ENCODE peak calls at places on chromosome 19, in ten cellular contexts. A is Calu3; H is hepatic stellate cell; J is AG08396; S is GM04503; P is stimulated activated naive CD8-positive, alpha-beta T cell treated with anti-CD3 and anti-CD28 coated beads, Interleukin-15, Interleukin-2, amounts not matched to agents 100 U/mL and 50 U/mL, for 24 hours; G is cardiac muscle cell; B is GOT3; T is activated CD4-positive, alpha-beta T cell treated with anti-CD3 and anti-CD28 coated beads, Interleukin-2, amount 50 U/mL, for 1 hour; E is T-helper 1 cell. R is an unnamed sample.
A peak's percentile ranks its signal among the peaks of the same experiment; 100 is the strongest.

GRCh38 chr19:2986951-2987491 is 9.7 kb downstream of the TLE6 start:
- DNase-seq in A (no peak), H (no peak), J (peak; percentile 8), S (no peak), P (no peak), G (no peak), B (no peak), T (no peak), E (no peak), R (no peak)

GRCh38 chr19:40144947-40145748 is 46.1 kb upstream of the MAP3K10 start:
- DNase-seq in A (no peak), H (no peak), J (no peak), S (no peak), P (no peak), G (no peak), B (no peak), T (no peak), E (no peak), R (no peak)

GRCh38 chr19:18379803-18380747 is 5.9 kb upstream of the GDF15 start:
- DNase-seq in A (peak; percentile 80), H (peak; percentile 50), J (peak; percentile 88), S (peak; percentile 84), P (no peak), G (peak; percentile 77), B (no peak), T (no peak), E (no peak), R (peak; percentile 96)

GRCh38 chr19:44985445-44985844 is 15.8 kb upstream of the RELB start:
- DNase-seq in A (no peak), H (no peak), J (no peak), S (no peak), P (no peak), G (no peak), B (no peak), T (no peak), E (no peak), R (no peak)

GRCh38 chr19:38389101-38389925 is 816 bp downstream of the SPRED3 start:
- DNase-seq in A (no peak), H (peak; percentile 96), J (peak; percentile 89), S (peak; percentile 38), P (no peak), G (peak; percentile 80), B (no peak), T (no peak), E (no peak), R (no peak)

GRCh38 chr19:47357788-47358680 is 8.9 kb downstream of the DHX34 start:
- DNase-seq in A (no peak), H (no peak), J (no peak), S (no peak), P (no peak), G (no peak), B (no peak), T (no peak), E (no peak), R (no peak)

GRCh38 chr19:13926715-13927114 is 11.5 kb downstream of the PODNL1 start:
- DNase-seq in A (no peak), H (no peak), J (no peak), S (no peak), P (no peak), G (no peak), B (no peak), T (no peak), E (no peak), R (no peak)

GRCh38 chr19:13154241-13154778 is 4.1 kb downstream of the IER2 start:
- DNase-seq in A (no peak), H (peak; percentile 89), J (peak; percentile 86), S (peak; percentile 71), P (peak; percentile 80), G (peak; percentile 97), B (no peak), T (peak; percentile 49), E (peak; percentile 42), R (peak; percentile 85)

GRCh38 chr19:12796146-12797071 is 5.1 kb downstream of the JUNB start:
- DNase-seq in A (peak; percentile 70), H (peak; percentile 77), J (peak; percentile 71), S (no peak), P (peak; percentile 79), G (peak; percentile 86), B (no peak), T (peak; percentile 72), E (peak; percentile 60), R (no peak)

GRCh38 chr19:3555653-3556422 is 1.5 kb downstream of the MFSD12 start:
- DNase-seq in A (no peak), H (no peak), J (no peak), S (no peak), P (no peak), G (no peak), B (no peak), T (no peak), E (no peak), R (no peak)

GRCh38 chr19:33691736-33692135 is 70.0 kb downstream of the CHST8 start:
- DNase-seq in A (no peak), H (no peak), J (no peak), S (no peak), P (no peak), G (no peak), B (no peak), T (no peak), E (no peak), R (no peak)

GRCh38 chr19:8610928-8611284 is 391 bp upstream of the ADAMTS10 start:
- DNase-seq in A (no peak), H (no peak), J (no peak), S (no peak), P (no peak), G (no peak), B (no peak), T (no peak), E (no peak), R (no peak)

GRCh38 chr19:8473652-8474476 is 28.6 kb downstream of the PRAM1 start:
- DNase-seq in A (no peak), H (no peak), J (no peak), S (no peak), P (no peak), G (no peak), B (no peak), T (no peak), E (no peak), R (no peak)

GRCh38 chr19:31263317-31263716 is 85.9 kb downstream of the TSHZ3 start:
- DNase-seq in A (no peak), H (no peak), J (no peak), S (no peak), P (no peak), G (no peak), B (no peak), T (no peak), E (no peak), R (no peak)

GRCh38 chr19:58385313-58386165 is 1.5 kb upstream of the RPS5 start:
- DNase-seq in A (no peak), H (no peak), J (no peak), S (no peak), P (peak; percentile 51), G (no peak), B (no peak), T (no peak), E (no peak), R (no peak)

GRCh38 chr19:7914598-7915045 is at the start of gene TGFBR3L:
- DNase-seq in A (no peak), H (no peak), J (no peak), S (no peak), P (no peak), G (no peak), B (no peak), T (no peak), E (no peak), R (no peak)

GRCh38 chr19:36973021-36973843 is 57.1 kb downstream of the ZNF568 start:
- DNase-seq in A (no peak), H (peak; percentile 84), J (peak; percentile 79), S (peak; percentile 37), P (peak; percentile 80), G (peak; percentile 87), B (peak; percentile 9), T (peak; percentile 70), E (peak; percentile 65), R (peak; percentile 51)

GRCh38 chr19:19531951-19532805 is 3.5 kb downstream of the YJEFN3 start:
- DNase-seq in A (peak; percentile 79), H (peak; percentile 98), J (peak; percentile 90), S (no peak), P (peak; percentile 91), G (peak; percentile 73), B (peak; percentile 38), T (peak; percentile 90), E (peak; percentile 80), R (peak; percentile 75)

GRCh38 chr19:46975918-46976782 is 43.5 kb upstream of the NPAS1 start:
- DNase-seq in A (peak; percentile 73), H (peak; percentile 92), J (peak; percentile 90), S (peak; percentile 99), P (no peak), G (peak; percentile 99), B (peak; percentile 41), T (no peak), E (no peak), R (peak; percentile 92)

GRCh38 chr19:47660435-47660832 is 51.5 kb downstream of the BICRA start:
- DNase-seq in A (peak; percentile 61), H (no peak), J (no peak), S (no peak), P (no peak), G (no peak), B (no peak), T (no peak), E (no peak), R (no peak)

GRCh38 chr19:37492213-37492612 is 14.5 kb upstream of the ZNF793 start:
- DNase-seq in A (no peak), H (no peak), J (no peak), S (no peak), P (no peak), G (no peak), B (no peak), T (no peak), E (no peak), R (no peak)

R was measured in tibial nerve.